ENCODE peak calls at places on chromosome 1, in eight cellular contexts. I, J, V, A, G, D, B and Z are unnamed samples.
A peak's percentile ranks its signal among the peaks of the same experiment; 100 is the strongest.

GRCh38 chr1:150484861-150485260 is 2.4 kb upstream of the TARS2 start:
- DNase-seq in I (peak; percentile 68), J (no peak), V (no peak), A (no peak), G (no peak), D (no peak), B (no peak), Z (no peak)

GRCh38 chr1:22745675-22746585 is 35.3 kb downstream of the EPHB2 start:
- DNase-seq in I (peak; percentile 62), J (no peak), V (peak; percentile 87), A (no peak), G (peak; percentile 48), D (no peak), B (no peak), Z (no peak)

GRCh38 chr1:228304766-228305395 is 97.0 kb downstream of the OBSCN start:
- DNase-seq in I (no peak), J (no peak), V (no peak), A (no peak), G (no peak), D (peak; percentile 40), B (no peak), Z (no peak)

GRCh38 chr1:79353224-79353623 is 346.7 kb upstream of the ADGRL4 start:
- DNase-seq in I (peak; percentile 81), J (no peak), V (peak; percentile 48), A (no peak), G (peak; percentile 35), D (no peak), B (peak; percentile 22), Z (peak; percentile 11)

GRCh38 chr1:182955596-182956588 is 2.9 kb upstream of the SHCBP1L start:
- DNase-seq in I (peak; percentile 86), J (no peak), V (peak; percentile 95), A (no peak), G (no peak), D (no peak), B (no peak), Z (peak; percentile 54)

GRCh38 chr1:204407314-204407971 is 4.2 kb downstream of the PPP1R15B start:
- DNase-seq in I (no peak), J (no peak), V (no peak), A (no peak), G (no peak), D (no peak), B (no peak), Z (no peak)

GRCh38 chr1:160738266-160738665 is 781 bp upstream of the SLAMF7 start:
- DNase-seq in I (no peak), J (no peak), V (no peak), A (no peak), G (no peak), D (no peak), B (no peak), Z (no peak)

GRCh38 chr1:1267488-1268283 is 6.0 kb downstream of the UBE2J2 start:
- DNase-seq in I (no peak), J (no peak), V (no peak), A (no peak), G (no peak), D (no peak), B (no peak), Z (no peak)

GRCh38 chr1:63759778-63760177 is 14.0 kb upstream of the ROR1 start:
- DNase-seq in I (no peak), J (no peak), V (no peak), A (no peak), G (no peak), D (no peak), B (no peak), Z (no peak)

GRCh38 chr1:25199876-25200620 is 32.3 kb downstream of the SYF2 start:
- DNase-seq in I (no peak), J (no peak), V (no peak), A (no peak), G (no peak), D (no peak), B (no peak), Z (no peak)

GRCh38 chr1:14113271-14113670 is 413.3 kb downstream of the PRDM2 start:
- DNase-seq in I (no peak), J (no peak), V (no peak), A (no peak), G (no peak), D (no peak), B (no peak), Z (no peak)
- TF ChIP-seq CTCF in I (no peak), J (no peak), V (no peak), A (no peak), G (no peak), D (no peak), B (no peak), Z (no peak)

GRCh38 chr1:37794372-37795339 is 1.0 kb downstream of the MANEAL start:
- DNase-seq in I (no peak), J (no peak), V (no peak), A (peak; percentile 12), G (peak; percentile 19), D (peak; percentile 64), B (no peak), Z (no peak)
- H3K4me3 ChIP-seq in I (no peak overlapping the region), J (peak overlapping the region; percentile 72), V (peak overlapping the region; percentile 27), A (peak overlapping the region; percentile 77), G (peak overlapping the region; percentile 72), D (peak overlapping the region; percentile 56), B (peak overlapping the region; percentile 67), Z (peak overlapping the region; percentile 36)

DNA sequence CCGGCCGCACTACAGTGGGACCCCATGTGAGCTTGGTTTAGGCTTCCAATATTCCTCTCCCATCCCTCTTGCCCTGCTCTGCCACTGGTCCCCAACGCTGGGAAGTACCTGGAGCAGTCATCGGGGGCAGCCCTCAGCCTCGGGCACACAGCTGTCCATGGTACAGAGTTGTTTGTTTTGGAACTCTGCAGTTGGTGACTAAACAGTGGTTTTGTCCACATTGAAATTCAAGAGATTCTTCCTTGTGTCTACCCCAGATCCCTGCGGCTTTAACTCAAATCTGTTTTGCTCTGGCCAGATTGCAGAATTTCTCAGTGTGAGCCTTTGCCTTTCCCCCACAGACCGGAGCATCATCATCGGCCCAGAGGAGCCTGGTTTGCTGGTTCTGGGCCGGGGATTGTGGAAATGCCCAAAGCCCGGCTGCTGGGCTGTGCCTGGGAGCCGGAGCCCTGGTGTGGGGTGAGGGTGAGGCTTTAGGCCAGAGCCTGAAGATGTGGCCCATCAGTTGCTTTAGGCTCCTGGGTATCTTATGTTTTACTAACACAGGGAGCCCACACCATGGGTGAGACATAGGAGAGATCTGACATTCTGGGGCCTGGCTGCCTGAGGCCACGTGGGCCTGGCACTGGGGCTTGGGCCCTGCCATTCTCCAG is 93.2 kb downstream of the ARHGEF10L start:
- DNase-seq in I (peak; percentile 37), J (no peak), V (peak; percentile 29), A (no peak), G (no peak), D (no peak), B (no peak), Z (peak; percentile 48)
- TF ChIP-seq CTCF in I (no peak), J (no peak), V (no peak), A (no peak), G (no peak), D (no peak), B (no peak), Z (no peak)

DNA sequence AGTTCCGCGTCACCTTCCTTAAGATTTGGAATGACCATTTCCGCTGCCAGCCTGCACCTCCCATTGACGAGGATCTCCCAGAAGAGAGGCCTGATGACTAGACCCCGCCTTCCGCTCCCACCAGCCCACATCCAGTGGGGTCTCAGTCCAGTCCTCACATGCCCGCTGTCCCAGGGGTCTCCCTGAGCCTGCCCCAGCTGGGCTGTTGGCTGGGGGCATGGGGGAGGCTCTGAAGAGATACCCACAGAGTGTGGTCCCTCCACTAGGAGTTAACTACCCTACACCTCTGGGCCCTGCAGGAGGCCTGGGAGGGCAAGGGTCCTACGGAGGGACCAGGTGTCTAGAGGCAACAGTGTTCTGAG is 9.8 kb downstream of the MYBPH start:
- DNase-seq in I (no peak), J (no peak), V (no peak), A (no peak), G (no peak), D (no peak), B (no peak), Z (no peak)
- H3K4me3 ChIP-seq in I (no peak overlapping the region), J (no peak overlapping the region), V (no peak overlapping the region), A (no peak overlapping the region), G (no peak overlapping the region), D (no peak overlapping the region), B (no peak overlapping the region), Z (no peak overlapping the region)

GRCh38 chr1:180097319-180097605 is 57.4 kb upstream of the QSOX1 start:
- DNase-seq in I (no peak), J (no peak), V (no peak), A (no peak), G (no peak), D (no peak), B (no peak), Z (no peak)

GRCh38 chr1:180101411-180101810 is 53.3 kb upstream of the QSOX1 start:
- DNase-seq in I (no peak), J (no peak), V (no peak), A (no peak), G (no peak), D (no peak), B (no peak), Z (no peak)

GRCh38 chr1:180094705-180095280 is 59.9 kb upstream of the QSOX1 start:
- DNase-seq in I (no peak), J (no peak), V (no peak), A (no peak), G (no peak), D (no peak), B (no peak), Z (no peak)

GRCh38 chr1:180096584-180097318 is 57.9 kb upstream of the QSOX1 start:
- DNase-seq in I (no peak), J (no peak), V (no peak), A (no peak), G (no peak), D (no peak), B (no peak), Z (no peak)

GRCh38 chr1:180098242-180098995 is 56.2 kb upstream of the QSOX1 start:
- DNase-seq in I (peak; percentile 89), J (no peak), V (peak; percentile 73), A (no peak), G (no peak), D (no peak), B (no peak), Z (peak; percentile 26)
- TF ChIP-seq CTCF in I (no peak), J (no peak), V (no peak), A (no peak), G (no peak), D (no peak), B (no peak), Z (no peak)

DNA sequence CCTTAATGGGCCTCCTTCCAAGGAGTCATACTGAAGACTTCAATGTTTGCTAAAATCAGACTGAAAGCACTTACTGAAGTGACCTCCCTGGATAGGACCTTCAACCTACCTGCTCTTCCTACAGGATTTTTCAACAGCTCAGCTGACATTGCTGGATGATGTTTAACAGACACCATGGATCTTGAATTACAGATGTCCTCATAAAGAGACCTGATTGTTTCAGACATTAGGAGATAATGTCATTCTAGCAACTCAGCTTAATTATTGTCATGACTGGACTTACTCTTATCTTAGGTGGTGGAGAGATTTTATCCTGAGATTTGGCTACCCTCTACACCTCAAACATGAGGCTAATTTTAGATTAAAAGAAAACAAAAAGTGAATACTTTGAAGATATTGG is 73.9 kb upstream of the SDC3 start:
- DNase-seq in I (no peak), J (no peak), V (no peak), A (no peak), G (no peak), D (no peak), B (no peak), Z (no peak)
- H3K4me3 ChIP-seq in I (no peak overlapping the region), J (no peak overlapping the region), V (no peak overlapping the region), A (no peak overlapping the region), G (no peak overlapping the region), D (no peak overlapping the region), B (peak overlapping the region; percentile 4), Z (no peak overlapping the region)